ENCODE peak calls at places on chromosomes 12 and 14, in four cellular contexts. X is HCT116, W is A549, R is Panc1. V is an unnamed sample.
A peak's percentile ranks its signal among the peaks of the same experiment; 100 is the strongest.

GRCh38 chr14:90521121-90521929 is 124.5 kb downstream of the CALM1 start:
- DNase-seq in X (no peak), W (no peak), R (no peak), V (no peak)

GRCh38 chr14:70448633-70449032 is 3.3 kb upstream of the ADAM21 start:
- DNase-seq in X (no peak), W (peak; percentile 48), R (no peak), V (no peak)

GRCh38 chr14:89314274-89314673 is 102.8 kb downstream of the FOXN3 start:
- DNase-seq in X (no peak), W (no peak), R (no peak), V (no peak)

GRCh38 chr12:60760965-60761364 is 1165.1 kb downstream of the SLC16A7 start:
- DNase-seq in X (no peak), W (no peak), R (no peak), V (no peak)

GRCh38 chr12:3436496-3437060 is 54.4 kb upstream of the PRMT8 start:
- DNase-seq in X (no peak), W (no peak), R (no peak), V (no peak)

GRCh38 chr14:75155159-75155558 is 21.3 kb downstream of the TMED10 start:
- DNase-seq in X (no peak), W (no peak), R (no peak), V (no peak)

GRCh38 chr14:53652068-53652467 is 304.6 kb downstream of the BMP4 start:
- DNase-seq in X (no peak), W (no peak), R (no peak), V (no peak)

GRCh38 chr12:50283230-50283923 is at the start of gene LIMA1:
- DNase-seq in X (peak; percentile 78), W (peak; percentile 86), R (no peak), V (peak; percentile 96)

GRCh38 chr12:65998031-65998430 is 132.5 kb downstream of the LLPH start:
- DNase-seq in X (no peak), W (no peak), R (no peak), V (no peak)

GRCh38 chr12:69523433-69524330 is 53.5 kb downstream of the FRS2 start:
- DNase-seq in X (no peak), W (no peak), R (no peak), V (no peak)

GRCh38 chr12:53235164-53235563 is 3.2 kb upstream of the RARG start:
- DNase-seq in X (no peak), W (no peak), R (no peak), V (no peak)

GRCh38 chr12:3962661-3963483 is 89.7 kb upstream of the PARP11 start:
- DNase-seq in X (no peak), W (no peak), R (no peak), V (no peak)

GRCh38 chr12:48681416-48681737 is 661 bp downstream of the KANSL2 start:
- DNase-seq in X (no peak), W (peak; percentile 42), R (no peak), V (no peak)

GRCh38 chr12:122865268-122866231 is 30.3 kb downstream of the HIP1R start:
- DNase-seq in X (peak; percentile 16), W (peak; percentile 64), R (no peak), V (peak; percentile 58)

GRCh38 chr14:77562681-77563080 is 53.8 kb downstream of the SPTLC2 start:
- DNase-seq in X (no peak), W (no peak), R (no peak), V (no peak)

GRCh38 chr12:76346798-76347420 is 1.3 kb downstream of the BBS10 start:
- DNase-seq in X (no peak), W (peak; percentile 54), R (no peak), V (no peak)

GRCh38 chr12:122986258-122986871 is 5.9 kb downstream of the ARL6IP4 start:
- DNase-seq in X (no peak), W (no peak), R (no peak), V (no peak)

GRCh38 chr14:53331921-53332320 is 178.8 kb upstream of the DDHD1 start:
- DNase-seq in X (no peak), W (no peak), R (no peak), V (no peak)

GRCh38 chr14:105480807-105481801 is 5.6 kb upstream of the CRIP1 start:
- DNase-seq in X (peak; percentile 55), W (peak; percentile 95), R (no peak), V (peak; percentile 91)

GRCh38 chr14:94805726-94806288 is 35.9 kb upstream of the GSC start:
- DNase-seq in X (no peak), W (no peak), R (no peak), V (no peak)

GRCh38 chr14:92846162-92846897 is 52.2 kb downstream of the GOLGA5 start:
- DNase-seq in X (peak; percentile 2), W (peak; percentile 9), R (no peak), V (no peak)

GRCh38 chr12:121829250-121829918 is 25.6 kb downstream of the SETD1B start:
- DNase-seq in X (no peak), W (no peak), R (no peak), V (no peak)

GRCh38 chr14:34872822-34873590 is 2.2 kb downstream of the BAZ1A start:
- DNase-seq in X (no peak), W (peak; percentile 3), R (peak; percentile 47), V (peak; percentile 16)

GRCh38 chr14:34875031-34875922 is at the start of gene BAZ1A:
- DNase-seq in X (peak; percentile 72), W (peak; percentile 90), R (no peak), V (peak; percentile 82)

GRCh38 chr14:34874386-34875030 is 652 bp downstream of the BAZ1A start:
- DNase-seq in X (no peak), W (peak; percentile 68), R (no peak), V (peak; percentile 79)

GRCh38 chr14:34873591-34874385 is 1.4 kb downstream of the BAZ1A start:
- DNase-seq in X (peak; percentile 54), W (peak; percentile 81), R (no peak), V (peak; percentile 89)
- TF ChIP-seq REST in X (no peak), W (no peak), R (no peak), V (no peak)

GRCh38 chr12:132761911-132762583 is 415 bp upstream of the ANKLE2 start:
- DNase-seq in X (peak; percentile 48), W (peak; percentile 93), R (peak; percentile 15), V (peak; percentile 92)
- TF ChIP-seq REST in X (no peak), W (no peak), R (no peak), V (no peak)

DNA sequence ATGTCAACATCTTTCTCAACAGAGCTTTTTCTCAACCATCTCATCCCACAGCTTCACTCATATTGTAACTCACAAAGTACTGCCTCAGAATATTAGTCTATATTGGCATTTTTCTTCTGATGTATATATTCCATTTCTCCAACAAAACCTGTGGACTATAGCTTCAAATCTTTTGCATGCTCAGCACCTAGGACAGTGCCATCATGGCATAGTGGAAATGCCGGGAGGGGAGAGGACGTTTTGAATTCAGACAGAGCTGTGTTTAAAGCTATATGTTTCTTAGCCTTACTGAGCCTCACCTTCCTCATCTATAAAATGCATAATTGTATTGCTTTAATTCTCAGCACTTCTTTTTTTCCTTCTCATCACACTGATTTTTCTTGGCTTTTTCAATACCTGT is 452.6 kb downstream of the GALC start:
- DNase-seq in X (no peak), W (no peak), R (no peak), V (no peak)
- TF ChIP-seq REST in X (no peak), W (no peak), R (no peak), V (peak; percentile 66)

DNA sequence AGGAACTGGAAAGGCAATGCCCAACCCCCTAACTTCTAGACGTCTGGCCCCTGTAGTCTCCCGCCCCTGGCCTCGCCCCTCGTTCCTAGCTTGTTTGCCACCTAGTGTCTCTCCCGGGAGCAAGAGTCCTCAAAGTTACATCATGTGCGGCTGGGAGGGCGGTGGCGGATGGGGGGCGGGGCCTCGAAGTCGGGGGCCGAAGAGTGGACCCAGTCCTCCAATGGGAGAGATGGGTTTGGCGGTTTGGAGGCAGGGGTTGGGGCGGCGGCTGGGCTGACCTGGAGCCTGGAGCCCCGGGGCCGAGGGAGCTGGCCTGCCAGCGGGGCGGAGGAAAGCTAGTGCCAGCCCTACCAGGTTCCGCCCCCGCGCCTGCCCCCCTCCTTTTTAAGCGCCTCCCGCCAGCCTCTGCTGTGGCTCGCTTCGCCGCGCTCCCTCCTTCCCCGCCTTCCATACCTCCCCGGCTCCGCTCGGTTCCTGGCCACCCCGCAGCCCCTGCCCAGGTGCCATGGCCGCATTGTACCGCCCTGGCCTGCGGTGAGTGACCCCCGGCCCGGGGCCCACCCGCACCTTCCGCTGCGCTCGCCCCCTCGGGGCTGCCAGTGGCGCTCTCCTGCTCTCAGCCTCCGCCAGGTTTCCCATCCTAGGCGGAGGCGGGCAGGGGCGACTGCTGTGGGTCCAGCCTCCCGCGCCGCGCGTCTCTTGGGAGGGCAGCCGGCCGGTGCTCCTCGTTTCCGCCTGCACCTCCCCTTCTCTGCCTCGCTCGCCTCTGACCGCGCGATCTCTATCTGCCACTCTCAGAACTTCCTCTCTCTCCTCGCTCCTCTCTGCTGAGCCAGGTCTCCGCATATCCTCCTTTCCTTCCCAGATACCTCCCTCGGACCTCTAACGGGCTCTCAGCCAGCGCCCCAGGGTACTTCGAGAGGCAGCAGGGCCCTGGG is at the start of gene PCK2:
- DNase-seq in X (peak; percentile 85), W (peak; percentile 95), R (no peak), V (peak; percentile 98)
- TF ChIP-seq REST in X (no peak), W (no peak), R (no peak), V (no peak)

DNA sequence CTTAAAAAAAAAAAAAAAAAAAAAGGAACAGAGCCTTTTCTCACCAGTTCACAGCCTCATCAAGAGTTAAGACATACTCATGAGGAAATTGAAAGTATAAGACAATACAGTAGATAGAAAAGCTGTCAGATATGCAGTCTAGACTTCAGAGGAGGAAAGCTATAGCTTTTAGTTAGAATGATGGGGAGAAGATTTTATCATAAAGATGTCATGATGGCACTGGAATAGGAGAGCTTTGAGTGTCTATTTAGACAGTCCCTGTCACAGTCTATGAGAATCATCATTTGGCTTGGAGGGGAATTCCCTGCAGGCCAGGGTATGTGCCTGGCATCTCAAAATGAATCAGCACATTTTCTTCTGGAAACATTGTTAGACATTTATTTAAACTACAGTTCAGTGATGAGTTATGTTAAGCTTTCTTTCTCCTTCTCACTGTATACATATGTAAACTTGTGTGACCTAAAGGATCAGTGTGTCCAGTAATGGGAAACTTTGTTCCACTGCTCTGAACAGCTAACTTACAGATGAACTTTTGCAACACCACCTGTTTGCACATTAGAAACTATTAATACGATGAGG is 2.9 kb upstream of the RAB35 start:
- DNase-seq in X (no peak), W (peak; percentile 56), R (no peak), V (no peak)
- TF ChIP-seq REST in X (no peak), W (no peak), R (no peak), V (no peak)

DNA sequence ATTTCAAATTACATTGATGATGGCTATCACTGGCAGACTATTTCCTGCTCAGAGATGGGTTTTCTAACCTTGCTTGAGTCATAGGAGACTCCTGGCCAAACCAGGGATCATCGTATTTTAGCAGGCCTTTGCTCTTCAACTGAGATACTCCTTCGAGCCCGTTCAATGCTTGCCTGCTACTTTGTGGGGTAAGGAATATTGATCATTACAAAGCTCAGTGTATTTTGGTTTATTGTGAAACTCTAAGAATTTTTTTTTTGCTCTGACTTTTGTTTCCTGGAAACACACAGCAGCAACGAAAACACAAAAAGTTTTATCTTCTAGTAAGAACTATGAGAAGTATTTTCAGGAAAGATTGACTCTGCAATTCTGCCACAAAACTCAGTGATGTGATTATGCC is 4.1 kb downstream of the GPRC5D start:
- DNase-seq in X (no peak), W (no peak), R (no peak), V (no peak)
- TF ChIP-seq REST in X (no peak), W (no peak), R (no peak), V (no peak)

V was measured in GM23338.